ENCODE peak calls at places on chromosomes 6 and 20, in seven cellular contexts. S is AG20443; V is DND-41; F is activated naive CD8-positive, alpha-beta T cell treated with anti-CD3 and anti-CD28 coated beads, Interleukin-2, amount 50 U/mL, for 24 hours; B is effector CD4-positive, alpha-beta T cell; Q is LoVo; U is activated naive CD4-positive, alpha-beta T cell. K is an unnamed sample.

GRCh38 chr6:35392111-35392702 is 49.8 kb downstream of the PPARD start:
- DNase-seq in F (no peak), V (no peak), B (no peak), Q (peak), S (no peak), U (no peak), K (no peak)

GRCh38 chr20:18284805-18285533 is 3.4 kb upstream of the ZNF133 start:
- DNase-seq in S (no peak), U (no peak), V (no peak), B (no peak), F (no peak), Q (no peak), K (no peak)

GRCh38 chr20:42678895-42679294 is 510.8 kb downstream of the PTPRT start:
- DNase-seq in U (no peak), S (no peak), B (no peak), Q (no peak), F (no peak), V (no peak), K (no peak)

GRCh38 chr20:55354700-55355099 is 650.6 kb downstream of the CBLN4 start:
- DNase-seq in S (no peak), Q (no peak), B (no peak), U (no peak), F (no peak), V (no peak), K (no peak)

GRCh38 chr6:40532349-40533028 is 54.7 kb downstream of the LRFN2 start:
- DNase-seq in F (no peak), S (no peak), B (no peak), Q (no peak), U (no peak), V (no peak), K (no peak)

GRCh38 chr6:43940393-43941087 is 170.5 kb downstream of the VEGFA start:
- DNase-seq in V (peak), F (no peak), Q (no peak), B (no peak), U (no peak), S (no peak), K (no peak)

GRCh38 chr6:167331565-167331964 is 6.7 kb downstream of the TTLL2 start:
- DNase-seq in F (no peak), B (no peak), U (no peak), V (no peak), Q (no peak), S (no peak), K (no peak)

GRCh38 chr6:127343753-127344659 is 597 bp upstream of the ECHDC1 start:
- DNase-seq in Q (peak), V (peak), S (peak), F (no peak), B (no peak), U (no peak), K (no peak)

GRCh38 chr6:138844203-138844602 is 48.3 kb downstream of the ECT2L start:
- DNase-seq in F (no peak), V (no peak), B (no peak), U (no peak), Q (no peak), S (peak), K (no peak)

GRCh38 chr6:96152114-96152708 is 136.4 kb downstream of the FUT9 start:
- DNase-seq in U (no peak), B (no peak), V (no peak), S (no peak), F (no peak), Q (no peak), K (no peak)

GRCh38 chr20:61537721-61538480 is 285.8 kb downstream of the CDH4 start:
- DNase-seq in S (no peak), B (no peak), V (no peak), U (no peak), Q (no peak), F (no peak), K (no peak)

GRCh38 chr20:50625986-50626677 is 65.2 kb downstream of the RIPOR3 start:
- DNase-seq in B (no peak), F (peak), S (peak), U (no peak), Q (no peak), V (peak), K (no peak)

GRCh38 chr6:163732479-163732878 is 318.0 kb downstream of the QKI start:
- DNase-seq in Q (no peak), U (no peak), F (no peak), V (no peak), S (no peak), B (no peak), K (no peak)

GRCh38 chr6:119240257-119241123 is 109.1 kb downstream of the MAN1A1 start:
- DNase-seq in B (no peak), U (no peak), Q (no peak), F (no peak), V (no peak), S (no peak), K (no peak)

GRCh38 chr6:73203098-73203497 is 22.2 kb downstream of the KHDC1L start:
- DNase-seq in U (no peak), V (no peak), S (no peak), F (no peak), Q (no peak), B (no peak), K (no peak)

GRCh38 chr6:41584668-41585205 is 38.6 kb downstream of the FOXP4 start:
- DNase-seq in S (no peak), Q (no peak), F (no peak), V (no peak), U (no peak), B (no peak), K (no peak)

GRCh38 chr20:16904751-16905150 is 156.6 kb downstream of the OTOR start:
- DNase-seq in F (no peak), B (no peak), V (no peak), S (no peak), U (no peak), Q (no peak), K (no peak)

GRCh38 chr20:54112221-54112884 is 42.0 kb upstream of the BCAS1 start:
- DNase-seq in Q (no peak), S (no peak), V (no peak), B (no peak), U (no peak), F (no peak), K (no peak)

GRCh38 chr6:136549359-136550044 is 720 bp downstream of the MAP7 start:
- DNase-seq in Q (peak), U (no peak), V (no peak), F (no peak), S (peak), B (no peak), K (no peak)

GRCh38 chr6:21166754-21167153 is 426.8 kb upstream of the SOX4 start:
- DNase-seq in S (no peak), U (no peak), Q (no peak), B (no peak), V (no peak), F (no peak), K (no peak)

GRCh38 chr6:3085074-3085473 is 16.8 kb downstream of the RIPK1 start:
- DNase-seq in B (no peak), V (no peak), Q (no peak), S (no peak), U (no peak), F (no peak), K (no peak)

GRCh38 chr20:24814556-24815195 is 134.4 kb upstream of the CST7 start:
- DNase-seq in V (no peak), Q (no peak), B (no peak), F (no peak), S (no peak), U (no peak), K (no peak)

GRCh38 chr6:19772891-19773290 is 64.3 kb upstream of the ID4 start:
- DNase-seq in U (no peak), Q (no peak), F (no peak), B (no peak), S (no peak), V (no peak), K (no peak)

GRCh38 chr6:154229796-154230195 is 126.8 kb downstream of the IPCEF1 start:
- DNase-seq in Q (no peak), F (peak), B (no peak), S (no peak), V (peak), U (no peak), K (no peak)

GRCh38 chr6:42551202-42551601 is 12.6 kb upstream of the UBR2 start:
- DNase-seq in S (peak), U (no peak), V (no peak), F (no peak), B (no peak), Q (no peak), K (no peak)